ENCODE peak calls at places on chromosome 6, in seven cellular contexts. K, U, F, H, J, V and S are unnamed samples.

GRCh38 chr6:46437671-46438221 is 53.5 kb downstream of the RCAN2 start:
- DNase-seq in K (no peak), U (no peak), F (no peak), H (no peak), J (no peak), V (peak; percentile 16), S (no peak)

GRCh38 chr6:74289881-74290280 is 593.9 kb downstream of the CD109 start:
- DNase-seq in K (no peak), U (no peak), F (no peak), H (no peak), J (no peak), V (no peak), S (no peak)

GRCh38 chr6:129575378-129576118 is 134.4 kb downstream of the ARHGAP18 start:
- DNase-seq in K (peak; percentile 27), U (no peak), F (peak; percentile 9), H (no peak), J (peak; percentile 42), V (peak; percentile 54), S (peak; percentile 68)

GRCh38 chr6:5619249-5619648 is 357.9 kb downstream of the FARS2 start:
- DNase-seq in K (no peak), U (peak; percentile 17), F (no peak), H (no peak), J (no peak), V (no peak), S (no peak)

GRCh38 chr6:47413752-47414516 is 63.7 kb upstream of the CD2AP start:
- DNase-seq in K (peak; percentile 41), U (peak; percentile 60), F (peak; percentile 45), H (no peak), J (peak; percentile 64), V (peak; percentile 85), S (peak; percentile 47)

GRCh38 chr6:131362070-131362469 is 211.0 kb upstream of the ARG1 start:
- DNase-seq in K (no peak), U (no peak), F (no peak), H (no peak), J (no peak), V (no peak), S (no peak)

GRCh38 chr6:111898452-111898851 is 25.2 kb upstream of the FYN start:
- DNase-seq in K (no peak), U (no peak), F (no peak), H (no peak), J (peak; percentile 12), V (no peak), S (no peak)

GRCh38 chr6:8578006-8578405 is 142.7 kb upstream of the SLC35B3 start:
- DNase-seq in K (no peak), U (no peak), F (no peak), H (no peak), J (no peak), V (no peak), S (no peak)

GRCh38 chr6:1645466-1646185 is 35.9 kb downstream of the FOXC1 start:
- DNase-seq in K (no peak), U (no peak), F (no peak), H (no peak), J (no peak), V (no peak), S (no peak)

GRCh38 chr6:65569505-65569904 is 137.5 kb downstream of the EYS start:
- DNase-seq in K (no peak), U (no peak), F (no peak), H (peak; percentile 41), J (no peak), V (no peak), S (no peak)

GRCh38 chr6:20333870-20334269 is 67.8 kb upstream of the E2F3 start:
- DNase-seq in K (no peak), U (no peak), F (no peak), H (no peak), J (no peak), V (no peak), S (no peak)
- TF ChIP-seq JUND in K (no peak), U (no peak), F (no peak), H (no peak), J (no peak), V (no peak), S (no peak)

GRCh38 chr6:10759884-10760329 is 12.3 kb downstream of the TMEM14B start:
- DNase-seq in K (peak; percentile 78), U (no peak), F (no peak), H (no peak), J (no peak), V (peak; percentile 25), S (no peak)

GRCh38 chr6:10756085-10756484 is 8.5 kb downstream of the TMEM14B start:
- DNase-seq in K (no peak), U (no peak), F (no peak), H (no peak), J (no peak), V (no peak), S (no peak)

GRCh38 chr6:10763006-10763405 is 15.4 kb downstream of the TMEM14B start:
- DNase-seq in K (no peak), U (no peak), F (no peak), H (no peak), J (peak; percentile 38), V (no peak), S (no peak)

GRCh38 chr6:10759312-10759839 is 11.8 kb downstream of the TMEM14B start:
- DNase-seq in K (peak; percentile 89), U (no peak), F (peak; percentile 30), H (no peak), J (peak; percentile 88), V (peak; percentile 78), S (peak; percentile 82)
- TF ChIP-seq JUND in K (peak; percentile 82), U (no peak), F (peak; percentile 88), H (peak; percentile 95), J (peak; percentile 44), V (peak; percentile 93), S (peak; percentile 49)

DNA sequence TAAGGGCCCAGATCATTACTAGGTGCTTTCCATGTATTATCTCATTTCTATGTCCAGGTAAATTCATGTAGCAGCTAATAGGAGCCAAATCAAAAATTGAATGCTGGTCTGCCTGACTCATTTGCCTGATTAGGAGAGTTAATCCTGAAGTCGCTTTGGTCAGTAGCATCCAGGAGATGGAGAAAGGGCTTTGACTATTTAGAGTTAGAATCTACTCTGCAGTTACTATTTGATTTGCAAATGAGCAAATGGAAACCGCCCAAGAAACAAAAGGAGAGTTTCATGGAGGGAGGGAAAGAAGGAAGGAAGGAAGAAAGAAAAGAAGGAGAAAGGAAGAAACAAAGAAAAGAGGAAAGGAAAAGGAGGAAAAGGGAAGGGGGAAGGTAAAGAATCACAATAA is 539.6 kb upstream of the MMS22L start:
- DNase-seq in K (no peak), U (no peak), F (no peak), H (no peak), J (no peak), V (no peak), S (no peak)
- TF ChIP-seq JUND in K (no peak), U (no peak), F (no peak), H (no peak), J (no peak), V (no peak), S (no peak)

GRCh38 chr6:37131104-37131959 is 38.6 kb upstream of the PIM1 start:
- DNase-seq in K (no peak), U (no peak), F (peak; percentile 85), H (no peak), J (peak; percentile 68), V (no peak), S (no peak)
- TF ChIP-seq JUND in K (no peak), U (no peak), F (no peak), H (no peak), J (no peak), V (no peak), S (no peak)

GRCh38 chr6:170087946-170088348 is 202.9 kb downstream of the DLL1 start:
- DNase-seq in K (no peak), U (peak; percentile 23), F (no peak), H (no peak), J (no peak), V (no peak), S (no peak)

GRCh38 chr6:170086639-170087420 is 204.0 kb downstream of the DLL1 start:
- DNase-seq in K (no peak), U (no peak), F (no peak), H (no peak), J (no peak), V (no peak), S (no peak)

GRCh38 chr6:170089937-170090335 is 200.9 kb downstream of the DLL1 start:
- DNase-seq in K (no peak), U (no peak), F (no peak), H (no peak), J (no peak), V (no peak), S (no peak)

GRCh38 chr6:170090561-170090960 is 200.3 kb downstream of the DLL1 start:
- DNase-seq in K (no peak), U (no peak), F (no peak), H (no peak), J (no peak), V (no peak), S (no peak)

DNA sequence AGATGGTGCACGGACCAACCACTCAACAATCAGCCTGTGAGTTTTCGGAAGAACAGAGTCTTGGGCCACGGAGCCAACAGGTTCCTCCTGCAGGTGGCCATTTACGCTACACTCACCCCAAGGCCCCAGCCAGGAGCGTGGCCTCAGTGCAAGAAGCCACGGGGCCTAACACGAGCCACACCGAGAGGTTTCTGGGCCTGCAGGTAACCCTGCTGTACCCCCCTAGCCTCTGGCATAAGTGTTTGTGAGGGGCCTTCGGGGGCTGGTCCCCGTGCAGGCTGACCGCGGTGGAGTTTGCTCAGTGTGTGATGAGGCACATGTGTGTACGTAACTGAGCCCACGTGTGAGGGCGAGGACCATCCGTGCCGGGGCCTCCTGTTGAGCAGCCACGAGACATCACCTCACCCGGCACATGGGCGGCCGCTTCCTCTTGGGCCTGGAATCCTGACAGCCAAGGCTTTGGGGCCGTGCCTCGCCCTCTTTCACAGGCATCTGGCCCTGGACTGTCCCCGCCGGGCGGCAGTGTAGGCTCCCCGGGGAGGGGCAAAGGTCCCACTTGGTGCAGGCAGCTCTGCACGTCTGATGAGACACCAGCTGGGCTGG is 202.4 kb downstream of the DLL1 start:
- DNase-seq in K (no peak), U (no peak), F (no peak), H (no peak), J (no peak), V (no peak), S (no peak)
- TF ChIP-seq JUND in K (no peak), U (no peak), F (no peak), H (no peak), J (no peak), V (no peak), S (no peak)